ENCODE peak calls at places on chromosomes 13 and 19, in four cellular contexts. R is AG10803, Q is foreskin fibroblast, N is ascending aorta. A is an unnamed sample.
A peak's percentile ranks its signal among the peaks of the same experiment; 100 is the strongest.

GRCh38 chr13:96963786-96964475 is 30.3 kb downstream of the OXGR1 start:
- DNase-seq in R (no peak), Q (no peak), N (no peak), A (no peak)

GRCh38 chr13:89199138-89199537 is 1528.0 kb downstream of the SLITRK5 start:
- DNase-seq in R (no peak), Q (no peak), N (no peak), A (no peak)

GRCh38 chr13:52004508-52005183 is 6.6 kb downstream of the ATP7B start:
- DNase-seq in R (no peak), Q (no peak), N (no peak), A (no peak)

GRCh38 chr13:51843529-51843928 is 1.4 kb downstream of the TMEM272 start:
- DNase-seq in R (no peak), Q (no peak), N (no peak), A (no peak)

GRCh38 chr19:30997222-30997621 is 352.0 kb downstream of the TSHZ3 start:
- DNase-seq in R (no peak), Q (no peak), N (no peak), A (no peak)

GRCh38 chr13:26062853-26063444 is 11.1 kb upstream of the SHISA2 start:
- DNase-seq in R (peak; percentile 55), Q (peak; percentile 59), N (no peak), A (no peak)

GRCh38 chr13:27522847-27523246 is 72.5 kb upstream of the MTIF3 start:
- DNase-seq in R (no peak), Q (no peak), N (no peak), A (no peak)

GRCh38 chr13:33213797-33214196 is 71.8 kb downstream of the STARD13 start:
- DNase-seq in R (no peak), Q (no peak), N (no peak), A (no peak)

GRCh38 chr13:111048387-111048786 is 66.7 kb upstream of the ARHGEF7 start:
- DNase-seq in R (no peak), Q (no peak), N (no peak), A (no peak)

GRCh38 chr13:100674363-100674847 is at the start of gene TMTC4:
- DNase-seq in R (no peak), Q (no peak), N (no peak), A (no peak)

GRCh38 chr19:53394974-53395839 is at the start of gene ZNF765:
- DNase-seq in R (peak; percentile 91), Q (peak; percentile 98), N (peak; percentile 97), A (peak; percentile 93)

GRCh38 chr13:33140161-33140560 is 123.9 kb downstream of the KL start:
- DNase-seq in R (no peak), Q (no peak), N (no peak), A (no peak)

GRCh38 chr19:48480476-48481190 is 11.5 kb downstream of the CYTH2 start:
- DNase-seq in R (peak; percentile 39), Q (peak; percentile 68), N (no peak), A (no peak)

GRCh38 chr13:77022341-77022740 is 4.6 kb downstream of the FBXL3 start:
- DNase-seq in R (peak; percentile 53), Q (peak; percentile 45), N (no peak), A (no peak)

GRCh38 chr19:35715981-35716734 is 1.6 kb upstream of the KMT2B start:
- DNase-seq in R (peak; percentile 36), Q (peak; percentile 76), N (peak; percentile 63), A (no peak)

GRCh38 chr19:54518844-54519243 is 16.2 kb downstream of the LAIR2 start:
- DNase-seq in R (no peak), Q (no peak), N (no peak), A (no peak)

GRCh38 chr19:1449467-1450442 is at the start of gene APC2:
- DNase-seq in R (peak; percentile 36), Q (peak; percentile 77), N (no peak), A (no peak)

GRCh38 chr13:114120486-114121430 is 11.7 kb downstream of the RASA3 start:
- DNase-seq in R (peak; percentile 46), Q (peak; percentile 55), N (no peak), A (no peak)

GRCh38 chr19:55196803-55197202 is 12.5 kb downstream of the PTPRH start:
- DNase-seq in R (no peak), Q (no peak), N (no peak), A (no peak)

GRCh38 chr19:13934785-13935109 is 3.5 kb downstream of the PODNL1 start:
- DNase-seq in R (no peak), Q (no peak), N (no peak), A (no peak)

GRCh38 chr19:49690656-49691242 is at the start of gene CPT1C:
- DNase-seq in R (peak; percentile 67), Q (peak; percentile 93), N (peak; percentile 82), A (no peak)

GRCh38 chr13:42215578-42216421 is 56.2 kb upstream of the AKAP11 start:
- DNase-seq in R (peak; percentile 33), Q (peak; percentile 69), N (no peak), A (no peak)

GRCh38 chr13:20728579-20729300 is 25.2 kb downstream of the IL17D start:
- DNase-seq in R (peak; percentile 31), Q (no peak), N (no peak), A (no peak)

GRCh38 chr19:47186337-47187022 is 44.5 kb downstream of the BBC3 start:
- DNase-seq in R (no peak), Q (peak; percentile 45), N (no peak), A (no peak)

GRCh38 chr13:28574617-28575142 is 79.8 kb upstream of the FLT1 start:
- DNase-seq in R (peak; percentile 94), Q (peak; percentile 94), N (peak; percentile 67), A (no peak)

GRCh38 chr13:45361596-45362206 is 20.7 kb upstream of the TPT1 start:
- DNase-seq in R (peak; percentile 34), Q (peak; percentile 81), N (no peak), A (no peak)

GRCh38 chr19:38869160-38869835 is 8.8 kb downstream of the RINL start:
- DNase-seq in R (no peak), Q (no peak), N (no peak), A (no peak)

GRCh38 chr19:58330458-58330857 is 3.7 kb downstream of the ZSCAN22 start:
- DNase-seq in R (peak; percentile 59), Q (peak; percentile 90), N (no peak), A (no peak)

GRCh38 chr13:47426126-47426849 is 529.4 kb upstream of the HTR2A start:
- DNase-seq in R (peak; percentile 88), Q (peak; percentile 87), N (no peak), A (no peak)

GRCh38 chr19:56987184-56987583 is 132.6 kb upstream of the USP29 start:
- DNase-seq in R (no peak), Q (no peak), N (no peak), A (no peak)

GRCh38 chr13:61316647-61317046 is 99.0 kb downstream of the PCDH20 start:
- DNase-seq in R (no peak), Q (no peak), N (no peak), A (no peak)

GRCh38 chr13:75180805-75181455 is 301.0 kb downstream of the TBC1D4 start:
- DNase-seq in R (peak; percentile 43), Q (peak; percentile 49), N (no peak), A (no peak)

GRCh38 chr19:6685482-6685881 is 15.5 kb upstream of the TNFSF14 start:
- DNase-seq in R (no peak), Q (no peak), N (no peak), A (no peak)

GRCh38 chr19:6706633-6706958 is 13.9 kb downstream of the C3 start:
- DNase-seq in R (no peak), Q (no peak), N (no peak), A (no peak)

GRCh38 chr13:49098198-49098597 is 121.9 kb upstream of the MLNR start:
- DNase-seq in R (peak; percentile 79), Q (peak; percentile 87), N (peak; percentile 73), A (no peak)

DNA sequence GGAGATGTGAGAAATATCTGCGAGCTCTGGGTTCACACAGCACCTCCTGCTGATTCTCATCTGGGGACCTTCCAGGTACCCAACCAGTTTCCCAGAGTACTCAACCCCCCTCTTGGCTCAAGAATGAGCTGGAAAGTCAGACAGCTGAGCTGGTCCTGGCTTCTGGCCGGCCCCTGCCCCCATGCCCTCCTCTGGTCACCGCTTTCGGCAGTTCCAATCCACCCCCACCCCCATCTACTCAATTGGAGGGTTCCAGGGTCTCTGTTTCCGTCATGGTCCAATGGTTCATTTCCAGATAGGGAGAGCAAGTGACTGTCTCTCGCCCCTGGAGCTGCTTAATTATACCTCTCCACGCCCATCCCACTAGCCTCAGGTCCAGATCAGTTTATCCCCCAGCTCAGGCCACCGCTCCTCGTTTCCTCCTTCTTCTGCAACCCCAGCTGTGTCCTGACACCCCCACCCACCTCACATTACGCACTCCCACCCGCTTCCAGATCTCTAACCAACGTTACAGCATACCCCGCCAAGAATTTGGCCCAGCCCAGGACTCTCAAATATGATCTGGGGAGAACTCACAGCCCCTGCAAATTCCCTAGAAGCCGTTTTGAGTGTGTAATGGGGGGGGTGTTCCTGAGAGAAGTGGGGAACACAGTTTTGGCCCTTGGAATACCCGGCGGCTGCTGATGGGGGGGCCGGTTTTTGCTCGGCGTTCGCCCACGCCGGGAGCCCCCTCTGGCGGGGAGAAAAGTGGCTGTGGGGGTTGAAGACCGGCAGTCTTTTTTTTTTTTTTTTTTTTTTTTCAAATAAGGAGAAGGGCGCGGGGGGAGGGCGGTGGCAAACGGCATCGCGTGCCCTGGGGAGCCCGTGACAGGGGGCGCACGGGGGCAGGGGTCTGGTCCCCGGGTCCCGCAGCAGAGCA is 1.8 kb upstream of the PDE4A start:
- DNase-seq in R (no peak), Q (peak; percentile 41), N (no peak), A (no peak)
- TF ChIP-seq CTCF in R (no peak), Q (peak; percentile 4), N (no peak), A (no peak)

DNA sequence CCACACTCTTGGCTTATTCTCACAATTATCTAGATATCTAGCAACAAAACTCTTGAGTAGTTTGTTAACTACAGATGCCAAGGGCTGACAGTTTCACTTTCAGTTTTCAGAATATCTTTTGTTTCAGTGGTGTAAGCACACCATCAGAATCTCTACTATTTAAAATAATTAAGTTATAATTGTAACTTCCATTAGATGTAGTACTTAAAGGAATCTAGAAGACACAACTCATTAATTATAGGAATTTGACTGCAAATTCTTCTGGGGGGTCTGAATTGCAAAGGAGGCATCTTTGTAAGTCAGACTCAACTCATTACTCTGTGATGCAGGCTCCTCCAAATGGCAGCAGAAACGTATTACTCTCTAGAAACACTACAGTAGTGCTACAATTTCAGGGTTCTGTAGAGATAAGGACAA is 44.9 kb upstream of the USPL1 start:
- DNase-seq in R (peak; percentile 54), Q (peak; percentile 64), N (no peak), A (no peak)
- TF ChIP-seq CTCF in R (peak; percentile 53), Q (peak; percentile 27), N (no peak), A (no peak)

GRCh38 chr19:5561559-5561958 is 6.2 kb downstream of the TINCR start:
- DNase-seq in R (no peak), Q (no peak), N (no peak), A (no peak)
- TF ChIP-seq CTCF in R (peak; percentile 40), Q (peak; percentile 45), N (no peak), A (no peak)

GRCh38 chr19:28404462-28404861 is 808.5 kb downstream of the UQCRFS1 start:
- DNase-seq in R (no peak), Q (no peak), N (no peak), A (no peak)
- TF ChIP-seq CTCF in R (no peak), Q (no peak), N (no peak), A (no peak)

GRCh38 chr19:29609636-29610035 is 3.6 kb downstream of the POP4 start:
- DNase-seq in R (no peak), Q (no peak), N (no peak), A (no peak)

GRCh38 chr19:29610213-29610573 is 4.1 kb downstream of the POP4 start:
- DNase-seq in R (no peak), Q (no peak), N (no peak), A (no peak)

GRCh38 chr19:29612801-29613595 is 6.9 kb downstream of the POP4 start:
- DNase-seq in R (no peak), Q (no peak), N (no peak), A (no peak)

GRCh38 chr19:29612121-29612520 is 6.0 kb downstream of the POP4 start:
- DNase-seq in R (no peak), Q (no peak), N (no peak), A (no peak)

GRCh38 chr19:29610574-29611271 is 4.6 kb downstream of the POP4 start:
- DNase-seq in R (peak; percentile 83), Q (peak; percentile 91), N (peak; percentile 89), A (peak; percentile 75)
- TF ChIP-seq CTCF in R (peak; percentile 93), Q (peak; percentile 94), N (peak; percentile 83), A (no peak)

A was measured in omental fat pad.